ENCODE peak calls at places on chromosomes 3 and 15, in six cellular contexts. C, A, S, Z, U and R are unnamed samples.

GRCh38 chr3:66723231-66723630 is 222.4 kb upstream of the LRIG1 start:
- DNase-seq in C (no peak), A (no peak), S (no peak), Z (no peak), U (no peak), R (no peak)

GRCh38 chr3:195849322-195850074 is 37.8 kb upstream of the MUC4 start:
- DNase-seq in C (no peak), A (no peak), S (no peak), Z (no peak), U (no peak), R (no peak)

GRCh38 chr3:12181301-12181700 is 22.6 kb upstream of the TIMP4 start:
- DNase-seq in C (no peak), A (no peak), S (no peak), Z (no peak), U (no peak), R (no peak)

GRCh38 chr3:188170461-188171459 is 16.8 kb downstream of the LPP start:
- DNase-seq in C (no peak), A (no peak), S (no peak), Z (no peak), U (no peak), R (no peak)

GRCh38 chr15:100764778-100765457 is 114.7 kb upstream of the ALDH1A3 start:
- DNase-seq in C (no peak), A (no peak), S (no peak), Z (no peak), U (peak; percentile 45), R (no peak)

GRCh38 chr15:99961011-99961441 is 227.8 kb upstream of the LYSMD4 start:
- DNase-seq in C (no peak), A (peak; percentile 50), S (no peak), Z (peak; percentile 72), U (no peak), R (no peak)

GRCh38 chr15:26974120-26974780 is 3.3 kb downstream of the GABRG3 start:
- DNase-seq in C (no peak), A (no peak), S (no peak), Z (no peak), U (no peak), R (no peak)

GRCh38 chr3:151445283-151446001 is 15.4 kb downstream of the IGSF10 start:
- DNase-seq in C (peak; percentile 63), A (no peak), S (no peak), Z (no peak), U (no peak), R (peak; percentile 17)

GRCh38 chr3:168161696-168162095 is 66.0 kb upstream of the GOLIM4 start:
- DNase-seq in C (no peak), A (no peak), S (no peak), Z (no peak), U (no peak), R (no peak)

GRCh38 chr3:108297636-108298035 is 1.3 kb downstream of the HHLA2 start:
- DNase-seq in C (no peak), A (peak; percentile 85), S (no peak), Z (no peak), U (no peak), R (peak; percentile 59)

GRCh38 chr15:84112025-84112424 is 123.5 kb upstream of the GOLGA6L4 start:
- DNase-seq in C (no peak), A (no peak), S (no peak), Z (no peak), U (no peak), R (no peak)

DNA sequence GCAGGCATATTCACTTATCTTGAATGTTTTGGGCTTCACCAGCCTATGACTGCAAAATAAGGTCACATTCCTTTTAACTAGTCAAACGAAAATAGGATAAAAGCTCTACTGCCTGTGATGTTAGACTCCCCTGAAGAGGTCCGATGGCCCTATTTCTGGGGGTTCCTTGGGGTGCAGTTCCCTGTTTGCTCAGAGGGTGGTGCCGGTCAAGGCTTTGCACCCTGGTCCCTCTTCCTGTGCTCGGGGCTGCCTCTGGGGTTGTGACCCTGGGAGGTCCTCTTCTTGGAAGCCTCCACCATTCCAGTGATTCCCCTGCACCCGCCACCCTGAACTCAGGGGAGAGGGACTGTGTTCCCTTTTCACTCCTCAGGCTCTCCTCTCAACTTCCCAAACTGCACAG is 86.7 kb upstream of the ANKRD34C start:
- DNase-seq in C (no peak), A (no peak), S (no peak), Z (no peak), U (no peak), R (no peak)
- TF ChIP-seq CTCF in C (no peak), A (no peak), S (no peak), Z (no peak), U (peak; percentile 10), R (no peak)

GRCh38 chr3:154018100-154018696 is 103.0 kb upstream of the ARHGEF26 start:
- DNase-seq in C (no peak), A (peak; percentile 13), S (peak; percentile 19), Z (no peak), U (no peak), R (peak; percentile 81)
- TF ChIP-seq CTCF in C (peak; percentile 53), A (no peak), S (peak; percentile 42), Z (peak; percentile 19), U (peak; percentile 62), R (peak; percentile 84)

GRCh38 chr15:24676431-24676830 is 856 bp downstream of the NPAP1 start:
- DNase-seq in C (no peak), A (no peak), S (no peak), Z (no peak), U (no peak), R (no peak)
- TF ChIP-seq CTCF in C (no peak), A (no peak), S (no peak), Z (no peak), U (no peak), R (no peak)

DNA sequence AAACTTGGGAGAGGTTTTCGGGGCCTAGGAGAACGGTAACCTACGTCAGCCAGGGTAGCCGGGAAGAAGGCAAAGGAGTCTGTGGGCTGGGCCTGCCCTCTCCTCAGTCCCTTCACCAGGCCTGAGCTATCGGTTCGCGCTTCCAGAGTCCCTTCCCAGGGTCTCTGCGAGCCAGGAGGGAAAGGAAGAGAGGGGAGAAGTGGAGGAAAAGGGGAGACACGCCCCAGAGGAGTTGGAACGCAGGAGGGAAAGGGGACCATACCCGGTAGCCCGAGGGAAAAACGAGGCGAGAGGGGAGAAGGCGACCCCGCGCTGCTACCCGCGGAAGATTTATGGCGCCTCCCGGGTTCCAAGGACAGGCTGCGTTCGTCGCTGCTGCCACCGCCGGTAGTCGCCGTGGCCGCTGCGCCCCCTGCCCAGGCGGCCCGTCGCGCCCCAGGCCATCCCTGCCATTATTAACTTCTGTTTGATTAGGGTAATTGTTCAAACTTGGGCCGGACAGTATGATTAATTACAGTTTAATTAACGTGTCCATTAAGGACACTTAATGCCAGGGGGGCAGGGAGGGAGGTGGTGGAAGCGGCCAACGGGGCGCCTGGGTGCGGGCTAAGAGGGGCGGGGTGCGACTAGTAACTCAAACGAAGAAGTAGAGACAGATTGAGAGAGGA is 3.4 kb upstream of the SKOR1 start:
- DNase-seq in C (no peak), A (no peak), S (no peak), Z (no peak), U (no peak), R (no peak)
- TF ChIP-seq CTCF in C (no peak), A (no peak), S (no peak), Z (no peak), U (no peak), R (no peak)